ENCODE peak calls at places on chromosome 20, in six cellular contexts. One of them, this sample, is unnamed.

GRCh38 chr20:19277381-19277780 is 64.9 kb downstream of the SLC24A3 start:
- DNase-seq in prostate gland: no peak
- DNase-seq in fibroblast of villous mesenchyme: no peak
- DNase-seq in nucleus accumbens: no peak
- DNase-seq in HepG2: no peak
- DNase-seq in LoVo: no peak
- DNase-seq in this sample: no peak

GRCh38 chr20:17938889-17939619 is 29.5 kb downstream of the SNX5 start:
- DNase-seq in fibroblast of villous mesenchyme: peak
- DNase-seq in LoVo: peak
- DNase-seq in prostate gland: peak
- DNase-seq in nucleus accumbens: peak
- DNase-seq in HepG2: peak
- DNase-seq in this sample: peak

GRCh38 chr20:56897318-56897962 is 268.3 kb downstream of the TFAP2C start:
- DNase-seq in prostate gland: no peak
- DNase-seq in HepG2: no peak
- DNase-seq in nucleus accumbens: no peak
- DNase-seq in fibroblast of villous mesenchyme: no peak
- DNase-seq in LoVo: no peak
- DNase-seq in this sample: no peak

GRCh38 chr20:44211177-44212039 is 837 bp upstream of the OSER1 start:
- DNase-seq in fibroblast of villous mesenchyme: peak
- DNase-seq in nucleus accumbens: no peak
- DNase-seq in prostate gland: peak
- DNase-seq in LoVo: no peak
- DNase-seq in HepG2: no peak
- DNase-seq in this sample: peak

GRCh38 chr20:3203315-3204123 is 963 bp downstream of the DDRGK1 start:
- DNase-seq in nucleus accumbens: no peak
- DNase-seq in prostate gland: no peak
- DNase-seq in LoVo: no peak
- DNase-seq in HepG2: peak
- DNase-seq in fibroblast of villous mesenchyme: peak
- DNase-seq in this sample: peak

GRCh38 chr20:47605673-47606413 is 104.2 kb downstream of the NCOA3 start:
- DNase-seq in nucleus accumbens: no peak
- DNase-seq in LoVo: no peak
- DNase-seq in prostate gland: no peak
- DNase-seq in HepG2: peak
- DNase-seq in fibroblast of villous mesenchyme: no peak
- DNase-seq in this sample: no peak

GRCh38 chr20:23061713-23062561 is 12.5 kb upstream of the THBD start:
- DNase-seq in fibroblast of villous mesenchyme: peak
- DNase-seq in prostate gland: no peak
- DNase-seq in nucleus accumbens: no peak
- DNase-seq in LoVo: peak
- DNase-seq in HepG2: peak
- DNase-seq in this sample: peak

GRCh38 chr20:4814696-4815252 is 93.1 kb downstream of the PRND start:
- DNase-seq in HepG2: no peak
- DNase-seq in prostate gland: no peak
- DNase-seq in fibroblast of villous mesenchyme: no peak
- DNase-seq in nucleus accumbens: no peak
- DNase-seq in LoVo: no peak
- DNase-seq in this sample: no peak

GRCh38 chr20:63182946-63183415 is 33.0 kb downstream of the YTHDF1 start:
- DNase-seq in prostate gland: no peak
- DNase-seq in nucleus accumbens: no peak
- DNase-seq in fibroblast of villous mesenchyme: no peak
- DNase-seq in HepG2: no peak
- DNase-seq in LoVo: no peak
- DNase-seq in this sample: no peak

GRCh38 chr20:58649288-58650180 is 1.5 kb upstream of the STX16 start:
- DNase-seq in prostate gland: no peak
- DNase-seq in nucleus accumbens: no peak
- DNase-seq in HepG2: no peak
- DNase-seq in LoVo: no peak
- DNase-seq in fibroblast of villous mesenchyme: no peak
- DNase-seq in this sample: no peak

GRCh38 chr20:46112430-46113020 is 5.6 kb upstream of the CD40 start:
- DNase-seq in LoVo: no peak
- DNase-seq in fibroblast of villous mesenchyme: no peak
- DNase-seq in prostate gland: no peak
- DNase-seq in HepG2: no peak
- DNase-seq in nucleus accumbens: no peak
- DNase-seq in this sample: no peak

GRCh38 chr20:60338556-60338955 is 380.3 kb downstream of the CDH26 start:
- DNase-seq in prostate gland: no peak
- DNase-seq in HepG2: no peak
- DNase-seq in LoVo: no peak
- DNase-seq in fibroblast of villous mesenchyme: no peak
- DNase-seq in nucleus accumbens: no peak
- DNase-seq in this sample: no peak

GRCh38 chr20:36499723-36500501 is 41.4 kb upstream of the MYL9 start:
- DNase-seq in nucleus accumbens: no peak
- DNase-seq in HepG2: no peak
- DNase-seq in fibroblast of villous mesenchyme: no peak
- DNase-seq in LoVo: no peak
- DNase-seq in prostate gland: no peak
- DNase-seq in this sample: no peak

GRCh38 chr20:45695496-45695895 is 6.3 kb upstream of the WFDC13 start:
- DNase-seq in nucleus accumbens: no peak
- DNase-seq in LoVo: no peak
- DNase-seq in fibroblast of villous mesenchyme: no peak
- DNase-seq in prostate gland: no peak
- DNase-seq in HepG2: no peak
- DNase-seq in this sample: no peak

GRCh38 chr20:18705490-18705889 is 108.1 kb upstream of the SCP2D1 start:
- DNase-seq in fibroblast of villous mesenchyme: peak
- DNase-seq in LoVo: no peak
- DNase-seq in HepG2: no peak
- DNase-seq in nucleus accumbens: no peak
- DNase-seq in prostate gland: no peak
- DNase-seq in this sample: peak

GRCh38 chr20:58722877-58723627 is 30.5 kb downstream of the NPEPL1 start:
- DNase-seq in HepG2: no peak
- DNase-seq in nucleus accumbens: no peak
- DNase-seq in LoVo: no peak
- DNase-seq in prostate gland: no peak
- DNase-seq in fibroblast of villous mesenchyme: no peak
- DNase-seq in this sample: no peak

GRCh38 chr20:58775371-58775770 is 75.3 kb downstream of the GNAS-AS1 start:
- DNase-seq in LoVo: no peak
- DNase-seq in HepG2: no peak
- DNase-seq in nucleus accumbens: no peak
- DNase-seq in prostate gland: no peak
- DNase-seq in fibroblast of villous mesenchyme: no peak
- DNase-seq in this sample: peak

GRCh38 chr20:6533828-6534388 is 233.6 kb upstream of the BMP2 start:
- DNase-seq in LoVo: no peak
- DNase-seq in HepG2: no peak
- DNase-seq in fibroblast of villous mesenchyme: peak
- DNase-seq in nucleus accumbens: no peak
- DNase-seq in prostate gland: no peak
- DNase-seq in this sample: peak

GRCh38 chr20:5143856-5144255 is 17.0 kb downstream of the CDS2 start:
- DNase-seq in HepG2: no peak
- DNase-seq in prostate gland: no peak
- DNase-seq in fibroblast of villous mesenchyme: no peak
- DNase-seq in LoVo: no peak
- DNase-seq in nucleus accumbens: no peak
- DNase-seq in this sample: no peak

GRCh38 chr20:10449270-10449669 is 14.2 kb downstream of the SLX4IP start:
- DNase-seq in prostate gland: no peak
- DNase-seq in HepG2: no peak
- DNase-seq in fibroblast of villous mesenchyme: no peak
- DNase-seq in LoVo: peak
- DNase-seq in nucleus accumbens: no peak
- DNase-seq in this sample: no peak

GRCh38 chr20:58626076-58626475 is 25.0 kb upstream of the STX16 start:
- DNase-seq in fibroblast of villous mesenchyme: no peak
- DNase-seq in LoVo: no peak
- DNase-seq in HepG2: no peak
- DNase-seq in prostate gland: no peak
- DNase-seq in nucleus accumbens: no peak
- DNase-seq in this sample: peak

GRCh38 chr20:2001119-2001518 is 7.3 kb upstream of the PDYN start:
- DNase-seq in prostate gland: no peak
- DNase-seq in LoVo: no peak
- DNase-seq in HepG2: no peak
- DNase-seq in nucleus accumbens: no peak
- DNase-seq in fibroblast of villous mesenchyme: no peak
- DNase-seq in this sample: no peak

GRCh38 chr20:7285918-7286556 is 518.6 kb downstream of the BMP2 start:
- DNase-seq in prostate gland: peak
- DNase-seq in LoVo: peak
- DNase-seq in fibroblast of villous mesenchyme: peak
- DNase-seq in nucleus accumbens: peak
- DNase-seq in HepG2: peak
- DNase-seq in this sample: peak

GRCh38 chr20:17856024-17856564 is 112.5 kb downstream of the SNX5 start:
- DNase-seq in HepG2: peak
- DNase-seq in prostate gland: peak
- DNase-seq in LoVo: peak
- DNase-seq in nucleus accumbens: no peak
- DNase-seq in fibroblast of villous mesenchyme: peak
- DNase-seq in this sample: peak

GRCh38 chr20:3452690-3453089 is 18.1 kb upstream of the ATRN start:
- DNase-seq in LoVo: no peak
- DNase-seq in prostate gland: no peak
- DNase-seq in HepG2: no peak
- DNase-seq in nucleus accumbens: no peak
- DNase-seq in fibroblast of villous mesenchyme: no peak
- DNase-seq in this sample: peak

GRCh38 chr20:22371843-22372242 is 212.5 kb downstream of the FOXA2 start:
- DNase-seq in LoVo: no peak
- DNase-seq in HepG2: no peak
- DNase-seq in nucleus accumbens: no peak
- DNase-seq in prostate gland: no peak
- DNase-seq in fibroblast of villous mesenchyme: no peak
- DNase-seq in this sample: no peak

GRCh38 chr20:46588532-46589509 is 38.4 kb upstream of the OCSTAMP start:
- DNase-seq in fibroblast of villous mesenchyme: no peak
- DNase-seq in HepG2: no peak
- DNase-seq in LoVo: no peak
- DNase-seq in nucleus accumbens: no peak
- DNase-seq in prostate gland: no peak
- DNase-seq in this sample: no peak

GRCh38 chr20:43859994-43860393 is 54.7 kb upstream of the TOX2 start:
- DNase-seq in HepG2: no peak
- DNase-seq in fibroblast of villous mesenchyme: no peak
- DNase-seq in nucleus accumbens: no peak
- DNase-seq in LoVo: no peak
- DNase-seq in prostate gland: no peak
- DNase-seq in this sample: no peak

GRCh38 chr20:17936306-17936790 is 32.2 kb downstream of the SNX5 start:
- DNase-seq in prostate gland: no peak
- DNase-seq in nucleus accumbens: no peak
- DNase-seq in LoVo: no peak
- DNase-seq in fibroblast of villous mesenchyme: peak
- DNase-seq in HepG2: no peak
- DNase-seq in this sample: no peak

GRCh38 chr20:20201124-20201523 is 148.8 kb downstream of the CFAP61 start:
- DNase-seq in nucleus accumbens: no peak
- DNase-seq in prostate gland: no peak
- DNase-seq in LoVo: no peak
- DNase-seq in HepG2: no peak
- DNase-seq in fibroblast of villous mesenchyme: no peak
- DNase-seq in this sample: no peak

GRCh38 chr20:51368461-51369211 is 173.9 kb downstream of the NFATC2 start:
- DNase-seq in nucleus accumbens: no peak
- DNase-seq in prostate gland: no peak
- DNase-seq in HepG2: no peak
- DNase-seq in LoVo: no peak
- DNase-seq in fibroblast of villous mesenchyme: no peak
- DNase-seq in this sample: peak

GRCh38 chr20:58938078-58938477 is 43.0 kb upstream of the NELFCD start:
- DNase-seq in prostate gland: no peak
- DNase-seq in LoVo: no peak
- DNase-seq in nucleus accumbens: no peak
- DNase-seq in fibroblast of villous mesenchyme: no peak
- DNase-seq in HepG2: no peak
- DNase-seq in this sample: no peak

GRCh38 chr20:35547319-35547718 is 5.4 kb downstream of the ERGIC3 start:
- DNase-seq in HepG2: no peak
- DNase-seq in nucleus accumbens: no peak
- DNase-seq in prostate gland: no peak
- DNase-seq in LoVo: no peak
- DNase-seq in fibroblast of villous mesenchyme: no peak
- DNase-seq in this sample: no peak

GRCh38 chr20:24615353-24615752 is 145.9 kb downstream of the SYNDIG1 start:
- DNase-seq in fibroblast of villous mesenchyme: no peak
- DNase-seq in nucleus accumbens: no peak
- DNase-seq in LoVo: no peak
- DNase-seq in HepG2: no peak
- DNase-seq in prostate gland: no peak
- DNase-seq in this sample: no peak

GRCh38 chr20:44725852-44726251 is 10.7 kb downstream of the CCN5 start:
- DNase-seq in nucleus accumbens: no peak
- DNase-seq in HepG2: no peak
- DNase-seq in LoVo: no peak
- DNase-seq in prostate gland: no peak
- DNase-seq in fibroblast of villous mesenchyme: no peak
- DNase-seq in this sample: no peak

GRCh38 chr20:45890077-45890996 is 671 bp downstream of the NEURL2 start:
- DNase-seq in prostate gland: peak
- DNase-seq in nucleus accumbens: peak
- DNase-seq in LoVo: no peak
- DNase-seq in fibroblast of villous mesenchyme: peak
- DNase-seq in HepG2: peak
- DNase-seq in this sample: peak

GRCh38 chr20:461254-462198 is 807 bp downstream of the TBC1D20 start:
- DNase-seq in nucleus accumbens: peak
- DNase-seq in fibroblast of villous mesenchyme: peak
- DNase-seq in HepG2: no peak
- DNase-seq in prostate gland: peak
- DNase-seq in LoVo: peak
- DNase-seq in this sample: peak